ENCODE peak calls at places on chromosome 2, in nine cellular contexts. W is SK-N-SH, J is colonic mucosa, F is dorsolateral prefrontal cortex, N is HFFc6, T is fibroblast of mammary gland, K is WTC11, X is heart left ventricle, I is DND-41. G is an unnamed sample.

GRCh38 chr2:236237468-236238190 is 26.6 kb downstream of the ASB18 start:
- DNase-seq in N (no peak), I (no peak), K (peak), X (peak), W (peak), F (no peak), J (no peak), T (no peak), G (no peak)

GRCh38 chr2:227617316-227618250 is at the start of gene SCYGR4:
- DNase-seq in I (no peak), J (no peak), F (no peak), W (no peak), K (no peak), X (no peak), T (peak), N (no peak), G (no peak)

GRCh38 chr2:36393738-36394256 is 38.2 kb downstream of the CRIM1 start:
- DNase-seq in X (no peak), N (no peak), I (no peak), K (no peak), T (no peak), W (no peak), F (no peak), J (no peak), G (no peak)

GRCh38 chr2:9950521-9951271 is 797 bp upstream of the GRHL1 start:
- DNase-seq in F (peak), I (peak), K (peak), J (peak), W (no peak), N (no peak), X (peak), T (no peak), G (peak)

GRCh38 chr2:25349397-25349796 is 7.7 kb upstream of the DNMT3A start:
- DNase-seq in F (no peak), I (no peak), N (peak), W (no peak), T (peak), J (no peak), K (no peak), X (no peak), G (no peak)

GRCh38 chr2:154350911-154351310 is 347.6 kb upstream of the KCNJ3 start:
- DNase-seq in X (no peak), K (no peak), J (no peak), W (no peak), F (no peak), T (no peak), I (no peak), N (no peak), G (no peak)

GRCh38 chr2:134782792-134783191 is 55.6 kb upstream of the ACMSD start:
- DNase-seq in F (no peak), I (peak), W (peak), J (no peak), N (peak), X (no peak), K (no peak), T (peak), G (no peak)

GRCh38 chr2:105296017-105296611 is 33.4 kb downstream of the TGFBRAP1 start:
- DNase-seq in W (no peak), J (no peak), F (no peak), I (no peak), K (no peak), N (no peak), X (no peak), T (no peak), G (no peak)

GRCh38 chr2:214261683-214262082 is 149.2 kb upstream of the VWC2L start:
- DNase-seq in T (no peak), X (no peak), W (no peak), F (no peak), J (no peak), I (no peak), K (no peak), N (peak), G (no peak)

GRCh38 chr2:152189622-152190495 is 14.3 kb upstream of the STAM2 start:
- DNase-seq in K (peak), I (no peak), W (peak), F (peak), T (peak), X (peak), N (peak), J (peak), G (no peak)

GRCh38 chr2:172434821-172435607 is 7.6 kb downstream of the ITGA6 start:
- DNase-seq in X (no peak), T (no peak), F (no peak), W (no peak), J (no peak), I (peak), N (no peak), K (no peak), G (no peak)

GRCh38 chr2:120508581-120509041 is 162.7 kb downstream of the INHBB start:
- DNase-seq in X (no peak), F (no peak), N (no peak), W (no peak), I (no peak), K (no peak), J (no peak), T (no peak), G (no peak)

DNA sequence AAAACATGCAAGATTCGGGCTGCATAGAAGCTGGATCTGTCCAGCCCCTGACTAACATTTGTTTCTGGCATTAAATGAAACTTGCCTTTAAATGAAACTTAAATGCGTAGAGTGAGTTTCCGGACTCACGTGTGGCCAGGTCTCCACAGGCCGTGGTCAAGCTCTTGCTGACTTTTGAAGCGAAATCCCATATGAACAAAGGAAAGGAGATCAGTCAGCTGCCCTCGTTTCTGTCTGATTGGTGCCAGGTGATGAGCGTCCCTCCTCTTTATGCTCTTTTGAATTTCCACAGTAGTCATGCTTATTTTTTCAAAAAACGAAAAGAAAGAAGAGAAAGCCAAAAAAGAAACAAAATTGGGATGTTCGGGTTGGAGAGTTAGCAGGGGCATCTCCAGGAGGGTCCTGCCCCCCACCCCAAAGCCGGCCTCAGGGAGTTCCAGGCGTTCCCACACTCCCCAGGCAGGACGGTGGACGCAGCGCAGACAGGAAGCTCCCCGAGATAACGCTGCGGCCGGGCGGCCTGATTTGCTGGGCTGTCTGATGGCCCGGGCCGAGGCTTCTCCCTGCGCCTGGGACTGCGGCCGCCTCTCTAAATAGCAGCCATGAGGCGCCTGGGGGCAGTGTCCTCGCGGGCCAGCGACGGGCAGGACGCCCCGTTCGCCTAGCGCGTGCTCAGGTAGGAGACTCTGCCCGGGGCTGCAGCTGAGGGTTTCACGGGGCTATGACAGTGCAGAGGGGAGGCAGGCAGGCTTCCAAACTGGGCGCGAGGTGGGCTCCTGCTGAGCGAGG is at the start of gene COLEC11:
- DNase-seq in F (peak), K (peak), J (no peak), T (no peak), I (no peak), W (peak), N (no peak), X (peak), G (no peak)
- TF ChIP-seq CTCF in F (no peak), K (no peak), J (no peak), T (no peak), I (no peak), W (peak), N (peak), X (peak), G (no peak)

GRCh38 chr2:232365621-232366321 is 12.8 kb upstream of the ALPP start:
- DNase-seq in T (no peak), J (no peak), N (peak), F (no peak), K (peak), I (no peak), X (no peak), W (peak), G (no peak)
- TF ChIP-seq CTCF in T (peak), J (peak), N (peak), F (no peak), K (peak), I (peak), X (peak), W (peak), G (peak)

GRCh38 chr2:44392338-44392943 is 30.7 kb downstream of the CAMKMT start:
- DNase-seq in F (peak), T (peak), X (peak), J (peak), W (peak), N (peak), I (peak), K (peak), G (no peak)

GRCh38 chr2:44388877-44389276 is 27.1 kb downstream of the CAMKMT start:
- DNase-seq in K (peak), N (no peak), I (peak), W (no peak), J (no peak), T (no peak), X (no peak), F (no peak), G (no peak)

DNA sequence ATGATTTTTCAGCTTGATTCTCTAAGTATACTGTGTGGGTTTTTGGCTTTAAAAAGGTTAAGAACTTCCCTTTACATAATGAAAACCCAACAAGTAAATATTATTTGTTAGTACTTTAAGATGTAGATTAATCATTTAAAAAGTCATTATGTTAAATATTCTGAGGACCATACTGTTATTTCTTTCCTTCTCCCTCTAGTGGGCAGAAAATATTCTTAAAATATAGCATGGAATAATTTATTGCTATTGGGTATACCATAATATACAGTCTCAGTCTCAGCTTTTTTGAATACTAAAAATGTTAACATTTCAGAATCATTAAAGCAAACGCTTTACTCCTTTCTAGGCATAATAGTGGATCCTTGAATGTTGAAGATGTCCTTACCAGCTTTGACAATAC is 28.1 kb downstream of the CAMKMT start:
- DNase-seq in T (no peak), W (no peak), J (no peak), N (no peak), K (no peak), F (no peak), I (no peak), X (no peak), G (no peak)
- TF ChIP-seq CTCF in T (peak), W (peak), J (peak), N (peak), K (no peak), F (no peak), I (peak), X (no peak), G (peak)

DNA sequence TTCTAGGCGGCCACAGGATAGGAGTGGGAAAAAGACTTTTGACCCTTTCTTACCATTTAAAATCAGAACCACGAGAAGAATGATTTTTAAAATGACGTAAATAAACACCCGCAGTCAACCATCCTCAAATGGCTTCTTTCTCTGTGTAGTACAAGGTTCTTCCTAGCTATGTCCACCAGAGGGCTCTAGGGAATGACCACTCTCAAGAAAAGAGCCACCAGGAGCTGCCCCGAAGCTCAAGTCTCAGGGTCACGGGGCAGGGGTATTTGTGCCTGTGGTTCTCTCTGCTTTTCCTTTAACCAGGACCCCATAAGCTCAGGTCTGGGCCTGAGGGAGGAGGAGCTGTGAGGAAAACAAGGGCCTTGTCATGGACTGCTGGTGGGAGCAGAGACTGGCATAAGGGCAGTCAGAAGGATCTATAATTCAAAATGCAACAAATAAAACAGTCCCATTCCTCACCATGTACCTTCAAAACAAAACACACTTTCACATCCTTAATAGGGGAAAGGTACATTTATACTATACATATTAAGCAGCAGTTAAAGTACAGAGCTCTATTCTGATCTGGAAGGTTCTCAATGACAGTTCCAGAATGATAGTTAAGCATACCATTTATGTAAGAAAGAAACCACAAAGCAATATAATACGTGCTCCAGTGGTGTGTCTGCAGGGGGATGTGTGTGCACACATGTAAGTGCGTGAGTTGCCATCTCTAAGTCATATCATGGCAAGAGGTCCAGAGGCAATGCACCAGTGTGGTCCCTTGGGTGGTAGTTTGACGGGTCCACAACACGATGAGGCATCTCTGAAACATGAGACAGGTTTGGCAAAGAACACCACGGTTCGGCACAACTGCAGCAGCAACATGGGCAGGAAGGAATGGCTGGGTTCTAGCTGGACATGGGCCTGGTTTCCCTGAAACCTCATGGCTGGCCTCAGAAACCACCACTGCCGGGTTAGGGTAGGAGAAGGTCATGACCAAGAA is 18.6 kb downstream of the LYPD1 start:
- DNase-seq in J (no peak), W (peak), K (peak), I (no peak), X (no peak), N (peak), T (peak), F (no peak), G (no peak)
- TF ChIP-seq CTCF in J (peak), W (peak), K (peak), I (no peak), X (no peak), N (peak), T (peak), F (peak), G (peak)